ENCODE peak calls at places on chromosomes 5 and 9, in five cellular contexts. Y is suprapubic skin, E is stomach, N is tibial nerve, Q is A549. F is an unnamed sample. For H3K9me3, the result is how much of the 10 kb centered on the place peaks cover.

GRCh38 chr9:131739988-131740648 is at the start of gene RAPGEF1:
- DNase-seq in E (peak), Q (no peak), Y (no peak), N (peak), F (peak)

GRCh38 chr5:41985945-41986344 is 60.9 kb downstream of the FBXO4 start:
- DNase-seq in E (no peak), Y (no peak), Q (no peak), N (no peak), F (no peak)

GRCh38 chr9:114362394-114362793 is 25.4 kb downstream of the AKNA start:
- DNase-seq in Q (no peak), E (no peak), N (no peak), Y (no peak), F (no peak)

GRCh38 chr5:107764976-107765684 is 94.4 kb upstream of the EFNA5 start:
- DNase-seq in Q (no peak), E (no peak), Y (no peak), N (no peak), F (no peak)

GRCh38 chr9:70802206-70802605 is 319.2 kb downstream of the TRPM3 start:
- DNase-seq in Q (no peak), N (no peak), E (no peak), Y (no peak), F (no peak)

GRCh38 chr9:136532799-136533774 is 12.8 kb downstream of the NOTCH1 start:
- DNase-seq in Q (no peak), Y (no peak), N (no peak), E (no peak), F (no peak)

GRCh38 chr5:173310861-173311515 is 17.2 kb downstream of the STC2 start:
- DNase-seq in N (no peak), Y (no peak), E (no peak), Q (no peak), F (peak)

GRCh38 chr5:60382761-60383160 is 317.2 kb downstream of the DEPDC1B start:
- DNase-seq in N (no peak), Q (peak), Y (no peak), E (no peak), F (no peak)

GRCh38 chr5:118999696-119000095 is 11.3 kb upstream of the DTWD2 start:
- DNase-seq in Y (no peak), E (no peak), N (no peak), Q (no peak), F (no peak)

GRCh38 chr5:160628295-160629006 is 206.8 kb downstream of the PTTG1 start:
- DNase-seq in N (no peak), Y (no peak), Q (no peak), E (no peak), F (no peak)

GRCh38 chr5:122424211-122424610 is 112.2 kb downstream of the SNCAIP start:
- DNase-seq in E (no peak), Y (no peak), Q (no peak), N (no peak), F (no peak)

GRCh38 chr5:143400541-143401252 is 2.8 kb downstream of the NR3C1 start:
- DNase-seq in E (no peak), N (peak), Q (no peak), Y (no peak), F (no peak)

GRCh38 chr5:147072591-147072990 is 162.2 kb upstream of the STK32A start:
- DNase-seq in E (peak), Q (no peak), N (no peak), Y (no peak), F (no peak)

GRCh38 chr5:157607371-157608161 is 32.0 kb upstream of the ADAM19 start:
- DNase-seq in E (no peak), Q (peak), Y (no peak), N (no peak), F (no peak)

GRCh38 chr9:77968506-77968905 is 63.1 kb downstream of the GNAQ start:
- DNase-seq in E (no peak), Q (no peak), Y (no peak), N (no peak), F (no peak)

GRCh38 chr5:66450988-66451387 is 145.2 kb upstream of the MAST4 start:
- DNase-seq in Y (no peak), E (no peak), Q (no peak), N (no peak), F (no peak)
- TF ChIP-seq EP300 in Y (no peak), E (no peak), Q (no peak), N (no peak), F (no peak)

GRCh38 chr5:150595466-150596031 is 44.9 kb upstream of the SYNPO start:
- DNase-seq in N (no peak), Y (no peak), Q (no peak), E (no peak), F (peak)

GRCh38 chr5:150598821-150599273 is 41.6 kb upstream of the SYNPO start:
- DNase-seq in N (no peak), Q (no peak), E (no peak), Y (no peak), F (no peak)

GRCh38 chr5:150598046-150598445 is 42.4 kb upstream of the SYNPO start:
- DNase-seq in Y (no peak), N (no peak), E (no peak), Q (no peak), F (no peak)

GRCh38 chr5:150596313-150596712 is 44.1 kb upstream of the SYNPO start:
- DNase-seq in E (no peak), Y (no peak), Q (no peak), N (no peak), F (peak)

GRCh38 chr5:150596826-150597225 is 43.6 kb upstream of the SYNPO start:
- DNase-seq in Q (no peak), Y (no peak), N (no peak), E (no peak), F (no peak)
- H3K9me3 ChIP-seq in Q (under half), Y (under half), N (under half), E (under half), F (under half)

GRCh38 chr5:37735649-37736347 is 104.0 kb downstream of the GDNF start:
- DNase-seq in E (no peak), N (no peak), Q (no peak), Y (no peak), F (no peak)
- TF ChIP-seq EP300 in E (no peak), N (no peak), Q (no peak), Y (no peak), F (no peak)

GRCh38 chr5:77758141-77758938 is 17.8 kb downstream of the TBCA start:
- DNase-seq in E (no peak), Y (no peak), Q (no peak), N (no peak), F (no peak)
- H3K9me3 ChIP-seq in E (under half), Y (under half), Q (under half), N (under half), F (under half)

GRCh38 chr9:123642291-123643278 is 286.6 kb downstream of the CRB2 start:
- DNase-seq in Q (no peak), Y (no peak), N (peak), E (peak), F (peak)
- TF ChIP-seq EP300 in Q (no peak), Y (no peak), N (no peak), E (no peak), F (no peak)

GRCh38 chr5:126263567-126264173 is 159.5 kb upstream of the GRAMD2B start:
- DNase-seq in Y (no peak), E (no peak), Q (no peak), N (no peak), F (no peak)
- H3K9me3 ChIP-seq in Y (under half), E (under half), Q (under half), N (under half), F (under half)

GRCh38 chr5:64792474-64792873 is 23.7 kb downstream of the CWC27 start:
- DNase-seq in Q (no peak), Y (no peak), N (no peak), E (no peak), F (no peak)
- TF ChIP-seq EP300 in Q (no peak), Y (no peak), N (no peak), E (no peak), F (no peak)

DNA sequence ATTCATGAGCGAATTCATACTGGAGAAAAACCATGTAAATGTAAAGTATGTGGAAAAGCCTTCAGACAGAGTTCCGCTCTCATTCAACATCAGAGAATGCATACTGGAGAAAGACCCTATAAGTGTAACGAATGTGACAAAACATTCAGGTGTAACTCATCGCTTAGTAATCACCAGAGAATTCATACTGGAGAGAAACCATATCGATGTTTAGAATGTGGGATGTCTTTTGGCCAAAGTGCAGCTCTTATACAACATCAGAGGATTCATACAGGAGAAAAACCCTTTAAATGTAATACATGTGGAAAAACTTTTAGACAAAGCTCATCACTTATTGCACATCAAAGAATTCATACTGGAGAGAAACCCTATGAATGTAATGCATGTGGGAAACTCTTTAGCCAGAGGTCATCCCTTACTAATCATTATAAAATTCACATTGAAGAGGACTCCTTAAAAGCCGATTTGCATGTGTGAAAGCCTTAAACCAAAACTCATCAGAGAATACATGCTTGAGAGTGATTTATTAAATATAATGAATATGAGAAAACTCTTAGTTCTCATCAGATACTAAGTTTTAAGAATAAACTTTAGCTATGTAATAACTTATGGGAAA is 11.8 kb upstream of the ZFP2 start:
- DNase-seq in Q (no peak), N (no peak), E (no peak), Y (no peak), F (no peak)
- H3K9me3 ChIP-seq in Q (half or more), N (half or more), E (half or more), Y (half or more), F (under half)

GRCh38 chr5:175602171-175602570 is 55.7 kb upstream of the HRH2 start:
- DNase-seq in N (no peak), Q (no peak), E (no peak), Y (no peak), F (no peak)
- TF ChIP-seq EP300 in N (no peak), Q (no peak), E (no peak), Y (no peak), F (no peak)

F was measured in ovary.